ENCODE peak calls at places on chromosomes 1 and 21, in six cellular contexts. X is HCT116, O is H1, A is ovary, T is stomach, P is sigmoid colon. U is an unnamed sample.

GRCh38 chr1:231210126-231210525 is 30.9 kb upstream of the GNPAT start:
- DNase-seq in X (no peak), O (no peak), A (no peak), T (no peak), P (no peak), U (no peak)

GRCh38 chr21:41564871-41565281 is 56.9 kb upstream of the TMPRSS2 start:
- DNase-seq in X (no peak), O (no peak), A (no peak), T (peak), P (no peak), U (no peak)

GRCh38 chr1:116115476-116115875 is 4.3 kb downstream of the MAB21L3 start:
- DNase-seq in X (no peak), O (no peak), A (no peak), T (no peak), P (no peak), U (no peak)

GRCh38 chr1:244862699-244863490 is 1.4 kb downstream of the HNRNPU start:
- DNase-seq in X (peak), O (peak), A (peak), T (peak), P (peak), U (peak)

GRCh38 chr1:232470711-232471110 is 159.2 kb downstream of the SIPA1L2 start:
- DNase-seq in X (no peak), O (no peak), A (no peak), T (no peak), P (no peak), U (no peak)

GRCh38 chr1:8352471-8352845 is 34.5 kb downstream of the SLC45A1 start:
- DNase-seq in X (no peak), O (no peak), A (peak), T (no peak), P (no peak), U (no peak)

GRCh38 chr1:59194621-59195020 is 102.3 kb upstream of the FGGY start:
- DNase-seq in X (no peak), O (no peak), A (no peak), T (no peak), P (no peak), U (no peak)

GRCh38 chr1:15224259-15224869 is 22.7 kb upstream of the FHAD1 start:
- DNase-seq in X (no peak), O (no peak), A (no peak), T (no peak), P (peak), U (peak)

GRCh38 chr1:232570007-232570406 is 59.9 kb downstream of the SIPA1L2 start:
- DNase-seq in X (no peak), O (no peak), A (no peak), T (no peak), P (no peak), U (no peak)

GRCh38 chr1:59415876-59416275 is 119.0 kb downstream of the FGGY start:
- DNase-seq in X (no peak), O (no peak), A (no peak), T (no peak), P (no peak), U (no peak)

GRCh38 chr1:82628887-82629286 is 828.2 kb downstream of the ADGRL2 start:
- DNase-seq in X (no peak), O (no peak), A (no peak), T (no peak), P (no peak), U (no peak)

GRCh38 chr21:20023199-20023598 is 975.0 kb upstream of the NCAM2 start:
- DNase-seq in X (no peak), O (no peak), A (no peak), T (no peak), P (no peak), U (no peak)

GRCh38 chr1:230277201-230277771 is 148.8 kb downstream of the PGBD5 start:
- DNase-seq in X (no peak), O (peak), A (peak), T (peak), P (peak), U (peak)

GRCh38 chr1:24236170-24237045 is 49.3 kb upstream of the IFNLR1 start:
- DNase-seq in X (peak), O (no peak), A (no peak), T (peak), P (no peak), U (no peak)

GRCh38 chr1:109901508-109902145 is 9.0 kb upstream of the CSF1 start:
- DNase-seq in X (no peak), O (no peak), A (no peak), T (peak), P (no peak), U (no peak)

GRCh38 chr1:89754518-89754917 is 66.3 kb upstream of the LRRC8D start:
- DNase-seq in X (no peak), O (no peak), A (no peak), T (no peak), P (no peak), U (no peak)

GRCh38 chr1:230127105-230128054 is 60.3 kb downstream of the GALNT2 start:
- DNase-seq in X (no peak), O (no peak), A (no peak), T (no peak), P (no peak), U (no peak)

GRCh38 chr1:218660678-218661053 is 315.5 kb downstream of the TGFB2 start:
- DNase-seq in X (peak), O (no peak), A (no peak), T (no peak), P (no peak), U (no peak)

GRCh38 chr1:224151117-224151516 is 31.9 kb upstream of the DEGS1 start:
- DNase-seq in X (no peak), O (no peak), A (no peak), T (no peak), P (no peak), U (no peak)

GRCh38 chr21:34635307-34635706 is 20.4 kb upstream of the RCAN1 start:
- DNase-seq in X (no peak), O (no peak), A (no peak), T (no peak), P (no peak), U (no peak)

GRCh38 chr1:89866568-89866967 is 45.7 kb downstream of the LRRC8D start:
- DNase-seq in X (no peak), O (no peak), A (no peak), T (no peak), P (no peak), U (no peak)

GRCh38 chr1:91011726-91012125 is 10.1 kb downstream of the ZNF644 start:
- DNase-seq in X (no peak), O (no peak), A (no peak), T (no peak), P (no peak), U (no peak)

GRCh38 chr1:110798691-110799256 is 74.2 kb upstream of the CD53 start:
- DNase-seq in X (no peak), O (no peak), A (no peak), T (no peak), P (no peak), U (no peak)

GRCh38 chr1:211635602-211636205 is 39.7 kb downstream of the NEK2 start:
- DNase-seq in X (no peak), O (no peak), A (no peak), T (no peak), P (peak), U (no peak)

GRCh38 chr1:67880056-67880601 is 46.9 kb upstream of the GNG12 start:
- DNase-seq in X (no peak), O (no peak), A (no peak), T (no peak), P (no peak), U (no peak)

GRCh38 chr1:182890927-182891610 is 51.9 kb downstream of the DHX9 start:
- DNase-seq in X (no peak), O (no peak), A (no peak), T (peak), P (no peak), U (no peak)

GRCh38 chr1:242828199-242828598 is 303.7 kb upstream of the PLD5 start:
- DNase-seq in X (no peak), O (no peak), A (no peak), T (no peak), P (no peak), U (no peak)

GRCh38 chr21:32334980-32335471 is 36.4 kb downstream of the MRAP start:
- DNase-seq in X (no peak), O (no peak), A (no peak), T (no peak), P (no peak), U (no peak)

GRCh38 chr1:200095057-200095577 is 67.6 kb downstream of the NR5A2 start:
- DNase-seq in X (no peak), O (no peak), A (no peak), T (no peak), P (no peak), U (no peak)

GRCh38 chr1:30475201-30475600 is 248.2 kb downstream of the MATN1 start:
- DNase-seq in X (no peak), O (no peak), A (no peak), T (peak), P (no peak), U (no peak)

GRCh38 chr1:173113015-173113741 is 62.4 kb upstream of the TNFSF18 start:
- DNase-seq in X (peak), O (no peak), A (no peak), T (no peak), P (no peak), U (no peak)

DNA sequence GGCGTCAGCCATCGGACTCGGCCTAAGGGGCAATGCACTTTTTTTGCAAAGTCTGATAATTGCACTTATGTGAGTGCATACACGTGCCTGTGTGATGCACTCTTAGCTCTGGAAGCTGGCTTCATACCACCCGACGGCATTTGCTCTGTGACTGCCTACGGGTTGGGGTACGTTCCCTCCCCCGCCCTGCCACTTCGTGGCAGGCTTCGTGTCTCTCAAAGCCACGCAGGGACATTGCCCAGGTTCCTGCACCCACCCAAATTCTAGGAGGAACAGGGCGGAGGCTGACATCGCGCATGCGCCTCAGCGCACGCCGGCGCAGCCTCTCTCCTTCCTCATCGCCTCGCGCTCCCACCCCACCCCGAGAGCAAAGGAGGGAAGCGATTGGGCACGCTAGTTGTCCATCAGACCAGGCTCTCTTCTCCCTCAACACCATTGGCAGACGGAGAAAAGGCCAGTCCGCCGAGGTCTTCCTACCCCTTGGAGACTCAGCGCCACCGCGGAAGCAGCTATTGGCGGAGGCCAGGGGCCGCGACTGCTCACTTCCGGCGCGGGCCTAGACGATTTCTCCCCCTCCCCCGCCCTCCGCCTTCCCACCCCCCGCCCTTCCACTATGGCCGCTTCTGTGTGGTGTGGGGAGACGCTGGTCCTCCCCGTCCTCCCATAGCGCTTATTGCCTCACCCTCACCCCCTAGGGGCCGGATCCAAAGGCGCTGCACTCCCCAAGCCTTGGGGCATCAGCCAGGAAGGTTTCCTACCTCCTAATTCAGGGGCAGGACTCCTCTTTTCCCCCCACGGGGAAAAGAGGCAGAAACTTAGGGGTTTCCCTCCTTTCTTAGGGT is at the start of gene INTS3:
- DNase-seq in X (peak), O (peak), A (peak), T (peak), P (peak), U (peak)
- TF ChIP-seq CTCF in X (no peak), O (no peak), A (no peak), T (no peak), P (no peak), U (no peak)

GRCh38 chr1:156897078-156897825 is 3.7 kb downstream of the PEAR1 start:
- DNase-seq in X (no peak), O (no peak), A (no peak), T (no peak), P (no peak), U (no peak)
- TF ChIP-seq POLR2A in X (no peak), O (no peak), A (no peak), T (no peak), P (no peak), U (no peak)

GRCh38 chr1:932776-933602 is 9.3 kb downstream of the SAMD11 start:
- DNase-seq in X (no peak), O (no peak), A (no peak), T (peak), P (no peak), U (no peak)
- TF ChIP-seq CTCF in X (no peak), O (no peak), A (no peak), T (no peak), P (no peak), U (no peak)

GRCh38 chr1:40531381-40532061 is at the start of gene ZNF684:
- DNase-seq in X (peak), O (peak), A (peak), T (peak), P (peak), U (peak)
- TF ChIP-seq POLR2A in X (peak), O (no peak), A (peak), T (no peak), P (peak), U (no peak)